ENCODE peak calls at places on chromosomes 3 and 15, in six cellular contexts. R is fibroblast of the aortic adventitia, V is heart left ventricle, O is progenitor cell of endocrine pancreas, F is HFFc6, H is colonic mucosa. C is an unnamed sample.

GRCh38 chr15:40929730-40930429 is 740 bp downstream of the DLL4 start:
- DNase-seq in R (peak), V (no peak), O (peak), F (no peak), H (peak), C (peak)

GRCh38 chr15:49456166-49456565 is 33.1 kb downstream of the FGF7 start:
- DNase-seq in R (no peak), V (no peak), O (no peak), F (no peak), H (no peak), C (no peak)

GRCh38 chr15:43723151-43723550 is 23.1 kb upstream of the PDIA3 start:
- DNase-seq in R (no peak), V (no peak), O (no peak), F (no peak), H (no peak), C (no peak)

GRCh38 chr15:90402230-90402629 is 14.2 kb downstream of the IQGAP1 start:
- DNase-seq in R (peak), V (no peak), O (no peak), F (peak), H (peak), C (peak)

GRCh38 chr3:55958605-55959004 is 471.5 kb upstream of the WNT5A start:
- DNase-seq in R (no peak), V (no peak), O (no peak), F (no peak), H (no peak), C (no peak)

GRCh38 chr3:41418961-41419691 is 219.8 kb downstream of the CTNNB1 start:
- DNase-seq in R (peak), V (no peak), O (no peak), F (peak), H (no peak), C (peak)

GRCh38 chr3:43413676-43414368 is 127.5 kb downstream of the SNRK start:
- DNase-seq in R (no peak), V (no peak), O (no peak), F (no peak), H (no peak), C (no peak)

GRCh38 chr3:112685435-112685834 is 44.5 kb upstream of the CCDC80 start:
- DNase-seq in R (peak), V (no peak), O (no peak), F (peak), H (no peak), C (peak)

GRCh38 chr3:69282191-69282590 is 103.7 kb downstream of the FRMD4B start:
- DNase-seq in R (no peak), V (no peak), O (no peak), F (no peak), H (no peak), C (peak)

GRCh38 chr3:51686512-51687215 is 15.6 kb downstream of the TEX264 start:
- DNase-seq in R (peak), V (peak), O (no peak), F (no peak), H (peak), C (no peak)

GRCh38 chr3:192122832-192123594 is 604.3 kb downstream of the FGF12 start:
- DNase-seq in R (no peak), V (no peak), O (no peak), F (no peak), H (no peak), C (no peak)

GRCh38 chr3:129413687-129414506 is 14.5 kb downstream of the EFCAB12 start:
- DNase-seq in R (peak), V (no peak), O (no peak), F (peak), H (no peak), C (peak)

GRCh38 chr15:92074646-92075045 is 221.1 kb downstream of the SLCO3A1 start:
- DNase-seq in R (peak), V (peak), O (no peak), F (no peak), H (no peak), C (no peak)

GRCh38 chr3:34387831-34388564 is 589.6 kb downstream of the PDCD6IP start:
- DNase-seq in R (no peak), V (peak), O (no peak), F (no peak), H (no peak), C (no peak)

GRCh38 chr3:45125550-45126026 is 20.6 kb downstream of the CDCP1 start:
- DNase-seq in R (no peak), V (peak), O (no peak), F (no peak), H (peak), C (no peak)

GRCh38 chr3:15894382-15894781 is 96.6 kb upstream of the ANKRD28 start:
- DNase-seq in R (no peak), V (no peak), O (no peak), F (no peak), H (no peak), C (no peak)

GRCh38 chr3:73621388-73621787 is 3.4 kb downstream of the PDZRN3 start:
- DNase-seq in R (peak), V (no peak), O (no peak), F (no peak), H (peak), C (peak)

GRCh38 chr3:168457973-168458539 is 362.3 kb upstream of the GOLIM4 start:
- DNase-seq in R (no peak), V (no peak), O (no peak), F (no peak), H (no peak), C (no peak)

GRCh38 chr3:98513136-98513535 is 9.6 kb downstream of the CLDND1 start:
- DNase-seq in R (peak), V (no peak), O (no peak), F (no peak), H (no peak), C (peak)

DNA sequence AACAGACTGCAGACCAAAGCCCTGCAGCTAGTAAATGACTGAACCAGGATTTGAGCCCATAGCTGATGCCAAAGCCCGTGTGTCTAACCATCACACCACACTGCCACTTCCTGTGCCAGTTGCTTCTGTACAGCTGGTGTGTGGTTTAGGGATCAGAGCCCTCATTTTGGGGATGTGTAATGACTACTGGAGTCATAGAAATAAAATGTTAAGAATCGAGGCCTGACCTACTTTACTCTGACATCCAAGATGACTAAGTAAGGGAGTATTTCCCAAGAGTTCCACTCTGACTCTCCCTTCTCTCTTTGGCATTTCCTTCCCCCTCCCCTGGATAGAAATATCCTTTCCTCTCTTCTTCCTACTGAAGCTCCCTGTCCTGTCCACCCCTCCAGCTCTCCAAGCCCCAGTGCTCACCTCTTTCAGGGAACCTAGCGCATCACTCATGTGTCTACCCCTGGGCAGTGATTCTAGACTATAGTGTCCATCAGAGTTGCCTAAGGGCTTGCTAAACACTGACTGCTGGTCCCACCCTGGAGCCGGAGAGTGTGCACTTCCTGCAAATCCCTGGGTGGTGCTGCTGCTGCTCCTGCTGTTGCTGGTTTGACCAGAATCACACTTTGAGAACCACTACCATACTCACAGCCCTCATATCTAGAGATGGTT is 53.8 kb downstream of the MGLL start:
- DNase-seq in R (peak), V (no peak), O (no peak), F (peak), H (no peak), C (peak)
- TF ChIP-seq CTCF in R (peak), V (no peak), O (no peak), F (peak), H (no peak), C (no peak)

GRCh38 chr3:48088749-48089466 is 72.7 kb upstream of the MAP4 start:
- DNase-seq in R (peak), V (peak), O (peak), F (peak), H (peak), C (peak)
- TF ChIP-seq CTCF in R (peak), V (no peak), O (peak), F (no peak), H (no peak), C (peak)

GRCh38 chr15:34436956-34437442 is 609 bp downstream of the GOLGA8A start:
- DNase-seq in R (peak), V (peak), O (peak), F (no peak), H (no peak), C (peak)
- TF ChIP-seq CTCF in R (no peak), V (no peak), O (peak), F (no peak), H (no peak), C (no peak)

GRCh38 chr3:50350213-50350526 is 405 bp downstream of the NPRL2 start:
- DNase-seq in R (no peak), V (no peak), O (no peak), F (no peak), H (no peak), C (no peak)

GRCh38 chr3:50345008-50345407 is 524 bp downstream of the ZMYND10 start:
- DNase-seq in R (no peak), V (no peak), O (no peak), F (no peak), H (no peak), C (no peak)

GRCh38 chr3:50345586-50345985 is at the start of gene ZMYND10:
- DNase-seq in R (peak), V (peak), O (no peak), F (peak), H (peak), C (peak)

GRCh38 chr3:50350527-50351317 is at the start of the genes CYB561D2 and NPRL2:
- DNase-seq in R (peak), V (peak), O (peak), F (peak), H (peak), C (peak)

GRCh38 chr3:50347187-50347813 is 1.8 kb upstream of the ZMYND10 start:
- DNase-seq in R (peak), V (peak), O (peak), F (peak), H (peak), C (peak)
- TF ChIP-seq CTCF in R (peak), V (peak), O (peak), F (peak), H (peak), C (peak)

GRCh38 chr3:163626753-163627152 is 1451.5 kb downstream of the SI start:
- DNase-seq in R (no peak), V (no peak), O (no peak), F (no peak), H (no peak), C (no peak)

DNA sequence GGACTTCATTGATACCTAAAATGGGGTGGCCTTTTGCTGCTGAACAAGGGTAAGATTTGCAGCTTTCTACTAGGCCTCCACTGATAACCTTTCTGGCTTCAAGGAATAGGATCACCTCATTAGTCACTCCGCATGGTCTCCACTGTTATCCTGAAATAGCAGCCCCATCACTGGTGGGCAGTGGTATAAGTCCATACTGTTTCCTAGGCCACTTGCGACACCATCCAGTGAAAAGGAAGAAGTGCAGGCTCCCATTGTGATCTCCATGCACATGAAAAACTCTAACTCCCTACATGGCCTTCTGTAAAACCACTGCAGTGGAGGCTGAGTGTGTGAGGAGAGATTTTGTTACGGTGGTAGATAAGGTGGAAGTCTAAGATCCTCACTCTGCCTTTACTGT is 1455.9 kb downstream of the SI start:
- DNase-seq in R (no peak), V (no peak), O (peak), F (no peak), H (no peak), C (no peak)
- TF ChIP-seq CTCF in R (no peak), V (no peak), O (peak), F (no peak), H (no peak), C (no peak)

C was measured in fibroblast of villous mesenchyme.